ENCODE peak calls at places on chromosomes 3 and 15, in eight cellular contexts. N is SK-N-SH, M is K562, P is neural progenitor cell, L is AG04450, U is heart left ventricle, F is heart right ventricle, S is astrocyte. Y is an unnamed sample. For H3K27me3, the result is how much of the 10 kb centered on the place peaks cover.

GRCh38 chr3:197456271-197457091 is 99.3 kb downstream of the BDH1 start:
- DNase-seq in N (no peak), M (peak), P (peak), L (peak), U (peak), F (peak), S (peak), Y (peak)

GRCh38 chr3:136653628-136654027 is 98.5 kb downstream of the STAG1 start:
- DNase-seq in N (no peak), M (no peak), P (no peak), L (no peak), U (no peak), F (no peak), S (no peak), Y (no peak)

GRCh38 chr15:55627730-55628368 is 39.7 kb upstream of the PYGO1 start:
- DNase-seq in N (no peak), M (no peak), P (no peak), L (peak), U (no peak), F (no peak), S (peak), Y (peak)

GRCh38 chr3:154220462-154220861 is 99.3 kb downstream of the ARHGEF26 start:
- DNase-seq in N (no peak), M (no peak), P (no peak), L (no peak), U (no peak), F (no peak), S (no peak), Y (no peak)

GRCh38 chr3:20125912-20126311 is 60.1 kb downstream of the SGO1 start:
- DNase-seq in N (no peak), M (no peak), P (no peak), L (no peak), U (no peak), F (no peak), S (no peak), Y (no peak)

GRCh38 chr15:51837784-51838183 is 8.3 kb downstream of the TMOD3 start:
- DNase-seq in N (no peak), M (no peak), P (peak), L (no peak), U (no peak), F (no peak), S (peak), Y (no peak)

GRCh38 chr3:183210862-183211341 is 42.2 kb upstream of the B3GNT5 start:
- DNase-seq in N (no peak), M (no peak), P (no peak), L (no peak), U (no peak), F (peak), S (no peak), Y (no peak)

GRCh38 chr3:58630081-58630709 is 36.4 kb downstream of the FAM3D start:
- DNase-seq in N (peak), M (peak), P (peak), L (no peak), U (peak), F (peak), S (peak), Y (no peak)

GRCh38 chr3:182139627-182140357 is 428.1 kb downstream of the SOX2 start:
- DNase-seq in N (no peak), M (no peak), P (no peak), L (no peak), U (no peak), F (no peak), S (no peak), Y (no peak)
- TF ChIP-seq CTCF in N (peak), M (no peak), P (peak), L (no peak), U (no peak), F (no peak), S (no peak), Y (no peak)

GRCh38 chr15:69723404-69724097 is 270.9 kb downstream of the RPLP1 start:
- DNase-seq in N (peak), M (no peak), P (peak), L (no peak), U (peak), F (no peak), S (no peak), Y (peak)

GRCh38 chr15:69722924-69723323 is 270.3 kb downstream of the RPLP1 start:
- DNase-seq in N (no peak), M (no peak), P (no peak), L (no peak), U (no peak), F (no peak), S (no peak), Y (no peak)

GRCh38 chr15:69718916-69719315 is 266.3 kb downstream of the RPLP1 start:
- DNase-seq in N (no peak), M (no peak), P (no peak), L (no peak), U (peak), F (peak), S (no peak), Y (no peak)

GRCh38 chr15:69718445-69718844 is 265.8 kb downstream of the RPLP1 start:
- DNase-seq in N (no peak), M (no peak), P (no peak), L (no peak), U (no peak), F (no peak), S (no peak), Y (no peak)

GRCh38 chr15:69719527-69719926 is 266.9 kb downstream of the RPLP1 start:
- DNase-seq in N (no peak), M (no peak), P (no peak), L (no peak), U (no peak), F (peak), S (peak), Y (no peak)
- H3K27me3 ChIP-seq in N (under half), M (under half), P (under half), L (under half), U (under half), F (under half), S (under half), Y (under half)

GRCh38 chr15:40274350-40275274 is 8.3 kb downstream of the ANKRD63 start:
- DNase-seq in N (peak), M (peak), P (peak), L (peak), U (peak), F (peak), S (peak), Y (peak)

GRCh38 chr15:40270246-40270995 is 12.4 kb downstream of the ANKRD63 start:
- DNase-seq in N (no peak), M (no peak), P (no peak), L (no peak), U (no peak), F (no peak), S (no peak), Y (no peak)

GRCh38 chr15:40271915-40272712 is 10.8 kb downstream of the ANKRD63 start:
- DNase-seq in N (no peak), M (no peak), P (no peak), L (no peak), U (no peak), F (no peak), S (no peak), Y (no peak)

GRCh38 chr15:40273428-40273827 is 9.4 kb downstream of the ANKRD63 start:
- DNase-seq in N (no peak), M (no peak), P (no peak), L (no peak), U (no peak), F (no peak), S (no peak), Y (no peak)

DNA sequence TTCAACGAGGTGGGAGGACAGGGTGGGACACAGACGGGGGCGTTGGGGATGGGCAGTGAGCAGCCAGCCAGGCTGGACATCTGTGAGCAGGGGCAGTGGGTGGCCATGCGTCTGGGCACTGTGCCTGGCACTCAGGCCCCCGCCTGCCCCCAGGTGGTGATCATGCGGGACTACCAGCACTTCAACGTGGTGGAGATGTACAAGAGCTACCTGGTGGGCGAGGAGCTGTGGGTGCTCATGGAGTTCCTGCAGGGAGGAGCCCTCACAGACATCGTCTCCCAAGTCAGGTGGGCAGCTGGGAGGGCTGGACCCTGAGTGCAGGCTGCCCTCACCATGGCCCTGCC is 10.2 kb downstream of the ANKRD63 start:
- DNase-seq in N (no peak), M (no peak), P (no peak), L (no peak), U (no peak), F (no peak), S (no peak), Y (no peak)
- TF ChIP-seq CTCF in N (no peak), M (peak), P (no peak), L (peak), U (no peak), F (peak), S (no peak), Y (no peak)

GRCh38 chr3:170225166-170225565 is 2.9 kb downstream of the PRKCI start:
- DNase-seq in N (no peak), M (no peak), P (no peak), L (no peak), U (no peak), F (no peak), S (no peak), Y (no peak)
- H3K27me3 ChIP-seq in N (under half), M (under half), P (under half), L (under half), U (under half), F (under half), S (under half), Y (under half)

GRCh38 chr3:151425640-151426336 is 35.1 kb downstream of the IGSF10 start:
- DNase-seq in N (no peak), M (no peak), P (no peak), L (no peak), U (no peak), F (no peak), S (peak), Y (no peak)
- TF ChIP-seq CTCF in N (peak), M (peak), P (peak), L (peak), U (no peak), F (peak), S (peak), Y (no peak)

DNA sequence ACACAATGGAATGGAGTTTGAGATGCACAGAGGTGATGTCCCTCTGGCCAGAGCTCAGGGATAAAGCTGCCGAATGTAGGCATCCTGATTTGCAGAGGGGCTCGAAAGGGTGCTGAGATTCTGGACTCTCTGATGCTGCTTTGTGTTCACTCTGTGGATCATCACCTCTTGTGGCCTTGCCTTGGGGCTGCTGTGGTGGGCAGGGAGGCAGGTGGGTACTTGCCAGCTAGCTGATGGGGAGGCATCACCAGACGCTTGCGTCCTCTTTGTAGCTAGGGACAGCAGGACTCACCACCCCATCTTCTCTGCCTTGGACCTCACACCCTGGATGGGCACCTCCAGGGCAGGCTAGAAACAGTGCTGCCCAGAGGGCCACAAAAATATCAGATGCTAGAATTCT is 14.6 kb upstream of the RASGRF1 start:
- DNase-seq in N (no peak), M (no peak), P (no peak), L (no peak), U (no peak), F (no peak), S (no peak), Y (no peak)
- H3K27me3 ChIP-seq in N (under half), M (under half), P (half or more), L (under half), U (under half), F (under half), S (under half), Y (under half)

DNA sequence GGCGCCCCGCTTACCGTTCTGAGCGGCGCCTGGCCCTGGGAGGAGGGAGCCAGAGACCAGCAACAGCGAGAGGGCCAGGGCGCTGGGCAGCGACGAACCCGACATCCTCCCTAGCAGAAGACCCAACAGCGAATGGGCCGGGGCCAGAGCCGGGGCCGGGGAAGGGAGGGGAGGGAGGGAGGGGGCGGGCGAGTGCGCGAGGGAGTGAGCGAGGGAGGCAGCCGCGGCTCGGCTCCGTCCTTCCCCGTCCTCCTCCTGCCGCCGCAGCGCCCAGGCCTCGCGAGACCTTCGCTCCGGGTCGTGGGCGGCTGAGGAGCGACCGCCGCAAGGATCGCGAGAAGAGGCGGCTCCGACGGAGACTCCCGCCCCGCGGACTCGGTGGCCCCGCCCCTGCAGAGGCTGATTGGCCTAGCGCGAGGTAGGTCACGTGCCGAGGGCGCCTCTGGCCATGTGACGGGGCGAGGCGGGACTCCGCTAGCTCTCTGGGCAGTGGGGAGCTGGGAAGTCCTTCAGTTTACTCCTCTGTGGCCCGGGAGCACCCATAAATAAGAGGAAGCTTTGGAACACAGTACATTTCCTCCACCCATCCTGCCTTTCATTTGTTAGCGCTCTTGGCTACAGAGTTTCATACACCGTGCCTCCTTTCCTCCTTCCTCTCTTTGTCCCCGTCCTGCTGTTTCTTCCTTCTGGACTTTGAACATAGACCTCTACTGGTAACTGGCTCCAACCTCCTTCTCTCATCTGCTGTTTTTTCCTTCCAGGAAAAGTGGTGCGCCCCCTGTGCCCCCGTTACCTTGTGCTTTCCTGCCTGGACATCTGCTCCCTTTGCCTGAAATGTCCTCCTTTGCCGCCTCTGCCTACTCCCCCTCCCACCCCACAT is at the start of gene NPTN:
- DNase-seq in N (peak), M (peak), P (peak), L (peak), U (peak), F (peak), S (peak), Y (peak)
- TF ChIP-seq CTCF in N (peak), M (no peak), P (peak), L (peak), U (no peak), F (peak), S (no peak), Y (no peak)

DNA sequence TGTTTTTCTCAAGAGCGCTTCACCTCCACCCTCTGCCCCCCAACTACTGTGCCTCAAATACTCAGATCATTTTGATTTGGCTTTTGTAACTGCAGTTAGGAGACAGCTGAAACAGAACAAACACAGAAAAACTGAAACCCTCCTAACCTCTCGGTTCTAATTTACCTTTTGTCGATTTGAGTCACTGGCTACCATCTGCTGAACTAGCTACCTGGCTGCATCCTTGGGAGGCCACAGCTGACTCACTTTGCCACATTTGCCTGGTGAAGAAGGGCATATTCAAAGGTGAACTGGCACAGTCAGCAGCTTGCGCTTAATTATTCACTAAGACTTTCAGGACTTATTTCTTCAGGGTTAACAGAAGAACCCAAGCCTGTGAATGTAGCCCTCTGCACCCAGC is 117.7 kb downstream of the FOXB1 start:
- DNase-seq in N (no peak), M (no peak), P (no peak), L (no peak), U (no peak), F (no peak), S (no peak), Y (no peak)
- H3K27me3 ChIP-seq in N (under half), M (under half), P (under half), L (under half), U (under half), F (under half), S (under half), Y (under half)

DNA sequence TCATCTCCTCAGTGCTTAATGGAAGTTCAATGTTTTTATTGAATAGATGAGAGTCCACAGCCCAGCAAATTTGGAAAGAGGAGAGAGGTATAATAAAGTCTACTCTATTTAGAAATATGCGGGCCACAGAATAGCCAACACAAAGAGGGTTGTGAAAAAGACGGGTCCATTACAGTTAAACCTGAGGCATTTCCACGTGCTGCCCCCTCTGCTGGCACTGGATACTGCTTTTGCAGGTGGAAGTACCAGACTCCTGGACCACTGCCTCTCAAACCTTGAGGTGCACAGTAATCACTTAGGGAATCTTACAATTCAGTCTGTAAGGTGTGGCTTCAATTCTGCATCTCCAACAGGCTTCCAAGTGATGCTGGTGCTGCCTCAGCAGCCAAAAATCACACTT is 3.0 kb upstream of the TFDP2 start:
- DNase-seq in N (peak), M (no peak), P (peak), L (no peak), U (no peak), F (no peak), S (no peak), Y (no peak)
- TF ChIP-seq CTCF in N (peak), M (no peak), P (peak), L (no peak), U (no peak), F (no peak), S (no peak), Y (no peak)

GRCh38 chr3:53152316-53152715 is 8.7 kb upstream of the PRKCD start:
- DNase-seq in N (no peak), M (no peak), P (no peak), L (no peak), U (no peak), F (no peak), S (no peak), Y (no peak)

GRCh38 chr3:53153267-53153823 is 7.7 kb upstream of the PRKCD start:
- DNase-seq in N (no peak), M (no peak), P (no peak), L (no peak), U (no peak), F (no peak), S (no peak), Y (no peak)

GRCh38 chr3:53151465-53151864 is 9.5 kb upstream of the PRKCD start:
- DNase-seq in N (no peak), M (no peak), P (no peak), L (no peak), U (no peak), F (no peak), S (no peak), Y (peak)

GRCh38 chr3:53150247-53151085 is 10.5 kb upstream of the PRKCD start:
- DNase-seq in N (no peak), M (no peak), P (no peak), L (no peak), U (no peak), F (no peak), S (no peak), Y (peak)

GRCh38 chr3:53151870-53152269 is 9.1 kb upstream of the PRKCD start:
- DNase-seq in N (no peak), M (no peak), P (no peak), L (no peak), U (no peak), F (no peak), S (no peak), Y (no peak)
- H3K27me3 ChIP-seq in N (under half), M (under half), P (under half), L (under half), U (under half), F (under half), S (under half), Y (under half)